ENCODE peak calls at places on chromosomes 12 and 14, in five cellular contexts. H, P, J, K and Y are unnamed samples.
A peak's percentile ranks its signal among the peaks of the same experiment; 100 is the strongest.

GRCh38 chr14:89690139-89690538 is 264.4 kb downstream of the EFCAB11 start:
- DNase-seq in H (no peak), P (no peak), J (no peak), K (no peak), Y (no peak)

GRCh38 chr14:31037709-31038221 is 11.6 kb upstream of the STRN3 start:
- DNase-seq in H (no peak), P (no peak), J (no peak), K (no peak), Y (no peak)

GRCh38 chr14:59406454-59407245 is 58.5 kb downstream of the GPR135 start:
- DNase-seq in H (no peak), P (no peak), J (peak; percentile 81), K (no peak), Y (peak; percentile 52)

GRCh38 chr12:6333029-6333428 is 8.8 kb downstream of the TNFRSF1A start:
- DNase-seq in H (no peak), P (no peak), J (no peak), K (no peak), Y (no peak)

GRCh38 chr12:56221233-56221756 is 427 bp downstream of the RNF41 start:
- DNase-seq in H (no peak), P (no peak), J (peak; percentile 69), K (no peak), Y (peak; percentile 58)

GRCh38 chr14:92553456-92553855 is 39.9 kb downstream of the RIN3 start:
- DNase-seq in H (no peak), P (no peak), J (peak; percentile 72), K (no peak), Y (peak; percentile 78)

GRCh38 chr14:35858521-35859209 is 32.5 kb downstream of the BRMS1L start:
- DNase-seq in H (no peak), P (no peak), J (peak; percentile 81), K (no peak), Y (peak; percentile 79)

GRCh38 chr12:113899844-113900471 is 66.2 kb downstream of the RBM19 start:
- DNase-seq in H (no peak), P (no peak), J (no peak), K (no peak), Y (no peak)

GRCh38 chr12:22539055-22539454 is 5.3 kb downstream of the C2CD5 start:
- DNase-seq in H (no peak), P (no peak), J (no peak), K (no peak), Y (no peak)

GRCh38 chr14:79783061-79783460 is 428.2 kb downstream of the DIO2 start:
- DNase-seq in H (no peak), P (no peak), J (no peak), K (no peak), Y (no peak)

GRCh38 chr12:114201794-114202193 is 204.2 kb downstream of the TBX5 start:
- DNase-seq in H (no peak), P (no peak), J (no peak), K (no peak), Y (no peak)

GRCh38 chr14:106185837-106186233 is 659.5 kb downstream of the TMEM121 start:
- DNase-seq in H (peak; percentile 41), P (no peak), J (no peak), K (peak; percentile 56), Y (no peak)

GRCh38 chr14:90654831-90655276 is 161.4 kb downstream of the TTC7B start:
- DNase-seq in H (no peak), P (no peak), J (peak; percentile 72), K (no peak), Y (peak; percentile 68)

GRCh38 chr14:99430491-99430890 is 50.2 kb downstream of the SETD3 start:
- DNase-seq in H (peak; percentile 14), P (no peak), J (no peak), K (peak; percentile 10), Y (peak; percentile 17)

GRCh38 chr12:76032043-76032981 is 736 bp upstream of the PHLDA1 start:
- DNase-seq in H (peak; percentile 31), P (no peak), J (peak; percentile 72), K (no peak), Y (peak; percentile 79)

GRCh38 chr12:27573972-27574371 is 50.0 kb downstream of the PPFIBP1 start:
- DNase-seq in H (no peak), P (no peak), J (peak; percentile 83), K (no peak), Y (peak; percentile 95)

GRCh38 chr14:50545618-50546017 is 13.2 kb upstream of the MAP4K5 start:
- DNase-seq in H (no peak), P (no peak), J (no peak), K (no peak), Y (no peak)

GRCh38 chr14:70671652-70672327 is 30.1 kb downstream of the TTC9 start:
- DNase-seq in H (no peak), P (no peak), J (no peak), K (no peak), Y (no peak)

GRCh38 chr14:71705460-71705859 is 226.8 kb upstream of the RGS6 start:
- DNase-seq in H (no peak), P (no peak), J (peak; percentile 53), K (no peak), Y (peak; percentile 78)

GRCh38 chr12:111431772-111432171 is 26.0 kb downstream of the SH2B3 start:
- DNase-seq in H (no peak), P (no peak), J (peak; percentile 56), K (no peak), Y (peak; percentile 40)

GRCh38 chr14:52339262-52339661 is 25.1 kb downstream of the PTGER2 start:
- DNase-seq in H (no peak), P (no peak), J (no peak), K (no peak), Y (no peak)

GRCh38 chr14:32330356-32331226 is 1.5 kb downstream of the AKAP6 start:
- DNase-seq in H (no peak), P (no peak), J (no peak), K (no peak), Y (no peak)

GRCh38 chr12:18468521-18469075 is 207.3 kb downstream of the PIK3C2G start:
- DNase-seq in H (no peak), P (no peak), J (peak; percentile 62), K (no peak), Y (peak; percentile 39)

GRCh38 chr12:26633591-26634210 is 199.3 kb downstream of the ITPR2 start:
- DNase-seq in H (no peak), P (no peak), J (peak; percentile 70), K (no peak), Y (peak; percentile 83)

GRCh38 chr12:125983784-125984510 is 918.7 kb downstream of the AACS start:
- DNase-seq in H (no peak), P (peak; percentile 13), J (peak; percentile 1), K (no peak), Y (no peak)

GRCh38 chr12:31507966-31508365 is 83.0 kb downstream of the DENND5B start:
- DNase-seq in H (no peak), P (no peak), J (peak; percentile 75), K (no peak), Y (peak; percentile 62)

GRCh38 chr12:48968467-48968866 is 3.1 kb downstream of the WNT10B start:
- DNase-seq in H (no peak), P (no peak), J (no peak), K (no peak), Y (no peak)

GRCh38 chr12:130916251-130916911 is 37.3 kb upstream of the ADGRD1 start:
- DNase-seq in H (no peak), P (peak; percentile 79), J (no peak), K (no peak), Y (peak; percentile 59)

GRCh38 chr14:61482348-61483206 is 161.2 kb downstream of the PRKCH start:
- DNase-seq in H (no peak), P (no peak), J (no peak), K (no peak), Y (no peak)